ENCODE peak calls at places on chromosomes 1 and 21, in four cellular contexts. M, O, I and Z are unnamed samples.

GRCh38 chr1:50271968-50272578 is 151.2 kb downstream of the DMRTA2 start:
- DNase-seq in M (peak), I (peak), O (no peak), Z (peak)

GRCh38 chr1:208030320-208031091 is 119.6 kb upstream of the CD34 start:
- DNase-seq in O (no peak), I (no peak), M (no peak), Z (no peak)

GRCh38 chr1:98048234-98048633 is 127.4 kb upstream of the DPYD start:
- DNase-seq in I (peak), M (peak), O (no peak), Z (no peak)

GRCh38 chr1:27992271-27992670 is 32.5 kb downstream of the XKR8 start:
- DNase-seq in O (no peak), M (no peak), I (no peak), Z (no peak)

GRCh38 chr1:10794724-10795304 is 1.6 kb downstream of the CASZ1 start:
- DNase-seq in I (peak), O (no peak), M (peak), Z (peak)

GRCh38 chr1:111802110-111802509 is 46.4 kb downstream of the DDX20 start:
- DNase-seq in I (no peak), M (no peak), O (no peak), Z (no peak)

GRCh38 chr1:119791377-119791776 is 19.9 kb downstream of the REG4 start:
- DNase-seq in M (no peak), O (no peak), I (peak), Z (no peak)

GRCh38 chr21:44932366-44933181 is 7.3 kb upstream of the SLX9 start:
- DNase-seq in O (no peak), M (peak), I (peak), Z (no peak)

GRCh38 chr1:225746361-225747179 is 31.1 kb upstream of the SRP9 start:
- DNase-seq in I (peak), O (peak), M (peak), Z (peak)

GRCh38 chr1:231161711-231162299 is at the start of gene TRIM67:
- DNase-seq in O (no peak), M (peak), I (no peak), Z (no peak)

GRCh38 chr1:74380252-74380651 is 132.2 kb downstream of the LRRC53 start:
- DNase-seq in I (no peak), M (no peak), O (no peak), Z (no peak)

GRCh38 chr1:228205526-228206436 is 2.1 kb upstream of the OBSCN start:
- DNase-seq in O (no peak), I (no peak), M (peak), Z (no peak)

GRCh38 chr21:28811860-28812259 is 180.8 kb downstream of the LTN1 start:
- DNase-seq in I (no peak), O (no peak), M (no peak), Z (no peak)

GRCh38 chr1:52632732-52633290 is at the start of gene SHISAL2A:
- DNase-seq in I (peak), M (peak), O (no peak), Z (peak)